ENCODE peak calls at places on chromosome 19, in six cellular contexts. One of them, this sample, is unnamed.
A peak's percentile ranks its signal among the peaks of the same experiment; 100 is the strongest.

GRCh38 chr19:18663940-18664530 is 19.4 kb upstream of the CRTC1 start:
- DNase-seq in hepatic stellate cell: no peak
- DNase-seq in EL: no peak
- DNase-seq in AG04450: no peak
- DNase-seq in T-helper 2 cell: no peak
- DNase-seq in glomerular endothelial cell: no peak
- DNase-seq in this sample: no peak

GRCh38 chr19:325937-326565 is 18.5 kb downstream of the MIER2 start:
- DNase-seq in hepatic stellate cell: no peak
- DNase-seq in EL: no peak
- DNase-seq in AG04450: no peak
- DNase-seq in T-helper 2 cell: no peak
- DNase-seq in glomerular endothelial cell: no peak
- DNase-seq in this sample: no peak

GRCh38 chr19:19444694-19445155 is 39.2 kb downstream of the GATAD2A start:
- DNase-seq in hepatic stellate cell: peak; percentile 69
- DNase-seq in EL: peak; percentile 63
- DNase-seq in AG04450: no peak
- DNase-seq in T-helper 2 cell: no peak
- DNase-seq in glomerular endothelial cell: no peak
- DNase-seq in this sample: peak; percentile 58

GRCh38 chr19:41233748-41234240 is 14.8 kb downstream of the AXL start:
- DNase-seq in hepatic stellate cell: no peak
- DNase-seq in EL: no peak
- DNase-seq in AG04450: no peak
- DNase-seq in T-helper 2 cell: no peak
- DNase-seq in glomerular endothelial cell: no peak
- DNase-seq in this sample: no peak

GRCh38 chr19:14775855-14776254 is 2.5 kb downstream of the ADGRE2 start:
- DNase-seq in hepatic stellate cell: no peak
- DNase-seq in EL: no peak
- DNase-seq in AG04450: no peak
- DNase-seq in T-helper 2 cell: no peak
- DNase-seq in glomerular endothelial cell: no peak
- DNase-seq in this sample: no peak

GRCh38 chr19:17765069-17765618 is 13.9 kb downstream of the FCHO1 start:
- DNase-seq in hepatic stellate cell: no peak
- DNase-seq in EL: no peak
- DNase-seq in AG04450: no peak
- DNase-seq in T-helper 2 cell: no peak
- DNase-seq in glomerular endothelial cell: no peak
- DNase-seq in this sample: no peak

GRCh38 chr19:4600893-4601292 is 38.4 kb upstream of the TNFAIP8L1 start:
- DNase-seq in hepatic stellate cell: no peak
- DNase-seq in EL: no peak
- DNase-seq in AG04450: no peak
- DNase-seq in T-helper 2 cell: no peak
- DNase-seq in glomerular endothelial cell: no peak
- DNase-seq in this sample: no peak

GRCh38 chr19:12265921-12266704 is 28.6 kb downstream of the ZNF44 start:
- DNase-seq in hepatic stellate cell: no peak
- DNase-seq in EL: no peak
- DNase-seq in AG04450: no peak
- DNase-seq in T-helper 2 cell: no peak
- DNase-seq in glomerular endothelial cell: no peak
- DNase-seq in this sample: no peak

GRCh38 chr19:15313649-15314279 is 18.6 kb downstream of the BRD4 start:
- DNase-seq in hepatic stellate cell: no peak
- DNase-seq in EL: no peak
- DNase-seq in AG04450: no peak
- DNase-seq in T-helper 2 cell: no peak
- DNase-seq in glomerular endothelial cell: no peak
- DNase-seq in this sample: no peak

GRCh38 chr19:4620675-4621074 is 18.6 kb upstream of the TNFAIP8L1 start:
- DNase-seq in hepatic stellate cell: no peak
- DNase-seq in EL: no peak
- DNase-seq in AG04450: no peak
- DNase-seq in T-helper 2 cell: no peak
- DNase-seq in glomerular endothelial cell: no peak
- DNase-seq in this sample: no peak

This sample was measured in GM03348.